ENCODE peak calls at places on chromosome 19, in five cellular contexts. H, N, S, Z and C are unnamed samples.
A peak's percentile ranks its signal among the peaks of the same experiment; 100 is the strongest.

GRCh38 chr19:55683449-55684261 is 8.6 kb downstream of the EPN1 start:
- DNase-seq in H (no peak), N (no peak), S (peak; percentile 67), Z (peak; percentile 54), C (no peak)

GRCh38 chr19:11390359-11390758 is 6.2 kb upstream of the EPOR start:
- DNase-seq in H (no peak), N (no peak), S (no peak), Z (no peak), C (no peak)

GRCh38 chr19:2475018-2475701 is 767 bp upstream of the GADD45B start:
- DNase-seq in H (peak; percentile 60), N (peak; percentile 76), S (peak; percentile 75), Z (peak; percentile 67), C (peak; percentile 60)

GRCh38 chr19:32041681-32042292 is 303.6 kb upstream of the ZNF507 start:
- DNase-seq in H (no peak), N (peak; percentile 12), S (peak; percentile 37), Z (peak; percentile 43), C (peak; percentile 36)

GRCh38 chr19:32869369-32870153 is at the start of gene SLC7A9:
- DNase-seq in H (no peak), N (no peak), S (peak; percentile 23), Z (no peak), C (no peak)

GRCh38 chr19:17496337-17496997 is 15.0 kb upstream of the PGLS start:
- DNase-seq in H (peak; percentile 34), N (peak; percentile 49), S (peak; percentile 75), Z (peak; percentile 75), C (peak; percentile 81)

GRCh38 chr19:9793051-9793591 is 24.6 kb upstream of the ZNF846 start:
- DNase-seq in H (no peak), N (peak; percentile 43), S (peak; percentile 37), Z (no peak), C (peak; percentile 74)

GRCh38 chr19:16402076-16402475 is 69.7 kb downstream of the EPS15L1 start:
- DNase-seq in H (no peak), N (no peak), S (no peak), Z (no peak), C (no peak)

GRCh38 chr19:29965529-29965928 is 23.5 kb downstream of the URI1 start:
- DNase-seq in H (no peak), N (no peak), S (peak; percentile 17), Z (no peak), C (no peak)

GRCh38 chr19:8654591-8655339 is 24.3 kb downstream of the NFILZ start:
- DNase-seq in H (peak; percentile 32), N (peak; percentile 33), S (peak; percentile 50), Z (peak; percentile 58), C (no peak)

GRCh38 chr19:4090351-4091220 is 23.9 kb upstream of the ZBTB7A start:
- DNase-seq in H (no peak), N (no peak), S (no peak), Z (no peak), C (no peak)

GRCh38 chr19:28130066-28130511 is 1082.9 kb downstream of the UQCRFS1 start:
- DNase-seq in H (no peak), N (no peak), S (peak; percentile 70), Z (no peak), C (no peak)

GRCh38 chr19:58351996-58352755 is 1.1 kb downstream of the A1BG start:
- DNase-seq in H (no peak), N (no peak), S (no peak), Z (no peak), C (no peak)

GRCh38 chr19:28044477-28044876 is 1168.5 kb downstream of the UQCRFS1 start:
- DNase-seq in H (no peak), N (no peak), S (no peak), Z (no peak), C (no peak)

GRCh38 chr19:35783469-35784400 is 8.4 kb downstream of the ARHGAP33 start:
- DNase-seq in H (no peak), N (no peak), S (no peak), Z (no peak), C (no peak)

GRCh38 chr19:42281175-42282035 is 12.4 kb downstream of the CIC start:
- DNase-seq in H (peak; percentile 81), N (peak; percentile 64), S (no peak), Z (peak; percentile 63), C (no peak)

GRCh38 chr19:49689133-49690072 is at the start of gene ADM5:
- DNase-seq in H (peak; percentile 74), N (no peak), S (peak; percentile 55), Z (no peak), C (no peak)

GRCh38 chr19:47618771-47619170 is 9.8 kb downstream of the BICRA start:
- DNase-seq in H (no peak), N (no peak), S (peak; percentile 66), Z (no peak), C (no peak)

GRCh38 chr19:51712461-51713081 is 11.2 kb downstream of the HAS1 start:
- DNase-seq in H (peak; percentile 16), N (peak; percentile 65), S (peak; percentile 61), Z (no peak), C (peak; percentile 54)

GRCh38 chr19:35044317-35045117 is 3.0 kb downstream of the HPN start:
- DNase-seq in H (peak; percentile 33), N (peak; percentile 41), S (peak; percentile 56), Z (no peak), C (peak; percentile 44)